ENCODE peak calls at places on chromosomes 7 and 10, in nine cellular contexts. H, C, Z, T, X, V, P, A and U are unnamed samples. For H3K9me3, the result is how much of the 10 kb centered on the place peaks cover.

GRCh38 chr7:12403287-12404181 is at the start of gene VWDE:
- DNase-seq in H (peak), C (peak), Z (peak), T (peak), X (peak), V (no peak), P (no peak), A (no peak), U (peak)

GRCh38 chr10:31299119-31299518 is 19.9 kb upstream of the ZEB1 start:
- DNase-seq in H (no peak), C (no peak), Z (no peak), T (no peak), X (no peak), V (no peak), P (no peak), A (peak), U (no peak)

GRCh38 chr10:61975107-61975932 is 73.8 kb downstream of the ARID5B start:
- DNase-seq in H (no peak), C (peak), Z (no peak), T (no peak), X (no peak), V (no peak), P (no peak), A (peak), U (no peak)

GRCh38 chr10:36097696-36098095 is 455.6 kb upstream of the FZD8 start:
- DNase-seq in H (no peak), C (no peak), Z (no peak), T (no peak), X (no peak), V (no peak), P (no peak), A (no peak), U (no peak)

GRCh38 chr10:16853201-16853600 is 36.0 kb upstream of the RSU1 start:
- DNase-seq in H (no peak), C (no peak), Z (no peak), T (no peak), X (no peak), V (no peak), P (no peak), A (peak), U (no peak)

GRCh38 chr10:103678104-103678526 is 177.3 kb downstream of the SH3PXD2A start:
- DNase-seq in H (no peak), C (no peak), Z (peak), T (peak), X (peak), V (peak), P (peak), A (peak), U (no peak)

GRCh38 chr10:84397735-84398144 is 69.4 kb downstream of the CCSER2 start:
- DNase-seq in H (no peak), C (no peak), Z (no peak), T (no peak), X (no peak), V (no peak), P (no peak), A (no peak), U (no peak)

GRCh38 chr10:33143160-33143728 is 185.2 kb upstream of the ITGB1 start:
- DNase-seq in H (no peak), C (peak), Z (no peak), T (no peak), X (no peak), V (no peak), P (no peak), A (peak), U (no peak)

GRCh38 chr10:68233045-68233444 is 1.1 kb upstream of the ATOH7 start:
- DNase-seq in H (no peak), C (no peak), Z (no peak), T (no peak), X (no peak), V (no peak), P (no peak), A (no peak), U (no peak)

GRCh38 chr10:43236176-43236850 is 30.6 kb downstream of the RASGEF1A start:
- DNase-seq in H (no peak), C (no peak), Z (peak), T (no peak), X (no peak), V (peak), P (no peak), A (no peak), U (peak)

GRCh38 chr7:34331102-34331501 is 326.9 kb upstream of the NPSR1 start:
- DNase-seq in H (no peak), C (no peak), Z (no peak), T (no peak), X (no peak), V (no peak), P (no peak), A (no peak), U (no peak)

GRCh38 chr7:22666732-22667131 is 60.3 kb upstream of the IL6 start:
- DNase-seq in H (no peak), C (no peak), Z (no peak), T (no peak), X (no peak), V (no peak), P (no peak), A (peak), U (no peak)

GRCh38 chr7:83655951-83656556 is 7.1 kb upstream of the SEMA3E start:
- DNase-seq in H (no peak), C (peak), Z (no peak), T (peak), X (no peak), V (no peak), P (no peak), A (peak), U (no peak)

GRCh38 chr10:2196272-2196671 is 458.9 kb upstream of the ADARB2 start:
- DNase-seq in H (no peak), C (no peak), Z (no peak), T (no peak), X (no peak), V (no peak), P (no peak), A (no peak), U (no peak)

GRCh38 chr7:55254242-55254595 is 110.9 kb upstream of the LANCL2 start:
- DNase-seq in H (no peak), C (no peak), Z (no peak), T (no peak), X (no peak), V (no peak), P (no peak), A (no peak), U (no peak)

GRCh38 chr7:2893411-2893861 is 49.3 kb upstream of the GNA12 start:
- DNase-seq in H (no peak), C (no peak), Z (no peak), T (no peak), X (no peak), V (no peak), P (no peak), A (no peak), U (no peak)

GRCh38 chr7:111486472-111487142 is 75.7 kb downstream of the IMMP2L start:
- DNase-seq in H (no peak), C (peak), Z (no peak), T (peak), X (no peak), V (no peak), P (no peak), A (peak), U (no peak)

GRCh38 chr7:27149817-27150567 is 2.4 kb downstream of the HOXA3 start:
- DNase-seq in H (no peak), C (no peak), Z (peak), T (no peak), X (peak), V (no peak), P (peak), A (no peak), U (no peak)

GRCh38 chr7:89029864-89030263 is 234.3 kb upstream of the TEX47 start:
- DNase-seq in H (no peak), C (no peak), Z (no peak), T (no peak), X (no peak), V (no peak), P (no peak), A (no peak), U (no peak)

GRCh38 chr7:29900745-29901144 is 88.9 kb downstream of the SCRN1 start:
- DNase-seq in H (no peak), C (no peak), Z (no peak), T (no peak), X (no peak), V (no peak), P (no peak), A (no peak), U (no peak)

GRCh38 chr10:71594934-71595571 is 124.5 kb downstream of the C10orf105 start:
- DNase-seq in H (no peak), C (no peak), Z (no peak), T (no peak), X (no peak), V (no peak), P (no peak), A (no peak), U (no peak)

GRCh38 chr7:28378574-28379149 is 33.7 kb upstream of the CREB5 start:
- DNase-seq in H (no peak), C (no peak), Z (no peak), T (no peak), X (no peak), V (no peak), P (no peak), A (peak), U (no peak)

GRCh38 chr7:128030999-128031681 is at the start of gene LRRC4:
- DNase-seq in H (peak), C (no peak), Z (peak), T (peak), X (no peak), V (peak), P (peak), A (peak), U (peak)

GRCh38 chr7:49563693-49564378 is 209.6 kb upstream of the VWC2 start:
- DNase-seq in H (no peak), C (no peak), Z (no peak), T (no peak), X (no peak), V (no peak), P (no peak), A (no peak), U (no peak)

GRCh38 chr10:26801274-26801673 is 59.5 kb downstream of the ABI1 start:
- DNase-seq in H (no peak), C (no peak), Z (no peak), T (no peak), X (no peak), V (no peak), P (no peak), A (no peak), U (no peak)

GRCh38 chr10:93622942-93623341 is 10.6 kb downstream of the PDE6C start:
- DNase-seq in H (no peak), C (no peak), Z (no peak), T (no peak), X (no peak), V (no peak), P (no peak), A (no peak), U (no peak)

GRCh38 chr10:16384064-16384463 is 52.7 kb upstream of the PTER start:
- DNase-seq in H (no peak), C (no peak), Z (no peak), T (no peak), X (no peak), V (no peak), P (no peak), A (no peak), U (no peak)

GRCh38 chr7:76380623-76380966 is 21.8 kb upstream of the YWHAG start:
- DNase-seq in H (no peak), C (no peak), Z (no peak), T (no peak), X (no peak), V (no peak), P (no peak), A (no peak), U (no peak)

GRCh38 chr7:111527545-111527944 is 34.7 kb downstream of the IMMP2L start:
- DNase-seq in H (no peak), C (no peak), Z (no peak), T (no peak), X (no peak), V (no peak), P (no peak), A (no peak), U (no peak)

GRCh38 chr7:76291346-76292205 is 10.9 kb upstream of the HSPB1 start:
- DNase-seq in H (peak), C (peak), Z (peak), T (peak), X (peak), V (peak), P (peak), A (peak), U (peak)

GRCh38 chr7:27235387-27236052 is 7.1 kb upstream of the EVX1 start:
- DNase-seq in H (peak), C (peak), Z (peak), T (peak), X (no peak), V (no peak), P (peak), A (no peak), U (no peak)

GRCh38 chr7:54538122-54538521 is 4.1 kb upstream of the VSTM2A start:
- DNase-seq in H (no peak), C (no peak), Z (no peak), T (no peak), X (no peak), V (no peak), P (no peak), A (no peak), U (no peak)

GRCh38 chr10:55398463-55398862 is 597.4 kb upstream of the PCDH15 start:
- DNase-seq in H (no peak), C (no peak), Z (no peak), T (no peak), X (no peak), V (no peak), P (no peak), A (no peak), U (no peak)

GRCh38 chr10:92126100-92126650 is 164.7 kb downstream of the CPEB3 start:
- DNase-seq in H (no peak), C (no peak), Z (no peak), T (no peak), X (no peak), V (no peak), P (no peak), A (peak), U (no peak)

GRCh38 chr7:70229242-70229641 is 631.0 kb downstream of the AUTS2 start:
- DNase-seq in H (no peak), C (no peak), Z (no peak), T (no peak), X (no peak), V (no peak), P (no peak), A (no peak), U (no peak)

DNA sequence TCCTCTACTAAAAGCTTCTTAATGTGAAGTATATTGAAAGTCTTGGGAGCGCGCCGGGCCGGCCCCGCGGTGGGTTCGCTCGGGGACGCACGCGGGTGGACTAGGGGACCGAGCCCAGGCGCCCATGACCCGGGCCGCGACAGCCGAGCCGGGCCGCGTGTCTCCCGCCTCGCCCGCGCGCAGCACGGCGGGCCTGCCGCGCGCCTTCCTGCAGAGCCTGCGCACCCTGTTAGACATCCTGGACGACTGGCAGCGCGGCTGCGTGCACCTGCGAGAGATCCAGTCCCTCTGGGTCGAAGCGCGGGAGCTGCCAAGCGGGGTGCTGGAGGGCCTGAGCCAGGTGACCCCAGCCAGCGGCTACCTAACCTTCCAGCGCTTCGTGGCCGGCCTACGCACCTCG is 25.4 kb upstream of the ZNF735 start:
- DNase-seq in H (no peak), C (no peak), Z (no peak), T (no peak), X (no peak), V (no peak), P (no peak), A (no peak), U (no peak)
- H3K9me3 ChIP-seq in H (under half), C (under half), Z (under half), T (under half), X (under half), V (under half), P (under half), A (under half), U (under half)

GRCh38 chr10:80203835-80204148 is 1.5 kb downstream of the ANXA11 start:
- DNase-seq in H (no peak), C (no peak), Z (no peak), T (no peak), X (no peak), V (no peak), P (no peak), A (no peak), U (no peak)

GRCh38 chr10:80204801-80205477 is 398 bp downstream of the ANXA11 start:
- DNase-seq in H (no peak), C (no peak), Z (no peak), T (peak), X (no peak), V (peak), P (peak), A (peak), U (no peak)

GRCh38 chr10:80202934-80203834 is 2.2 kb downstream of the ANXA11 start:
- DNase-seq in H (peak), C (no peak), Z (no peak), T (peak), X (no peak), V (peak), P (peak), A (peak), U (peak)

GRCh38 chr10:80205478-80206276 is at the start of gene ANXA11:
- DNase-seq in H (peak), C (peak), Z (peak), T (peak), X (peak), V (peak), P (peak), A (peak), U (peak)

GRCh38 chr10:80204193-80204714 is 1.1 kb downstream of the ANXA11 start:
- DNase-seq in H (peak), C (no peak), Z (no peak), T (peak), X (no peak), V (no peak), P (no peak), A (no peak), U (peak)
- TF ChIP-seq POLR2A in H (peak), C (no peak), Z (no peak), T (peak), X (no peak), V (no peak), P (no peak), A (no peak), U (peak)

GRCh38 chr7:157399086-157399687 is 62.4 kb downstream of the DNAJB6 start:
- DNase-seq in H (no peak), C (no peak), Z (no peak), T (no peak), X (no peak), V (peak), P (no peak), A (no peak), U (no peak)

GRCh38 chr7:157396316-157397035 is 59.7 kb downstream of the DNAJB6 start:
- DNase-seq in H (no peak), C (no peak), Z (no peak), T (no peak), X (no peak), V (peak), P (no peak), A (no peak), U (no peak)

GRCh38 chr7:157397036-157397720 is 60.4 kb downstream of the DNAJB6 start:
- DNase-seq in H (no peak), C (no peak), Z (no peak), T (no peak), X (no peak), V (peak), P (no peak), A (no peak), U (no peak)

GRCh38 chr7:157400171-157400860 is 63.5 kb downstream of the DNAJB6 start:
- DNase-seq in H (peak), C (no peak), Z (no peak), T (no peak), X (no peak), V (peak), P (no peak), A (no peak), U (no peak)

GRCh38 chr7:157397751-157398691 is 61.2 kb downstream of the DNAJB6 start:
- DNase-seq in H (no peak), C (peak), Z (no peak), T (peak), X (no peak), V (peak), P (peak), A (peak), U (no peak)
- TF ChIP-seq CTCF in H (no peak), C (peak), Z (no peak), T (peak), X (no peak), V (peak), P (no peak), A (peak), U (no peak)

DNA sequence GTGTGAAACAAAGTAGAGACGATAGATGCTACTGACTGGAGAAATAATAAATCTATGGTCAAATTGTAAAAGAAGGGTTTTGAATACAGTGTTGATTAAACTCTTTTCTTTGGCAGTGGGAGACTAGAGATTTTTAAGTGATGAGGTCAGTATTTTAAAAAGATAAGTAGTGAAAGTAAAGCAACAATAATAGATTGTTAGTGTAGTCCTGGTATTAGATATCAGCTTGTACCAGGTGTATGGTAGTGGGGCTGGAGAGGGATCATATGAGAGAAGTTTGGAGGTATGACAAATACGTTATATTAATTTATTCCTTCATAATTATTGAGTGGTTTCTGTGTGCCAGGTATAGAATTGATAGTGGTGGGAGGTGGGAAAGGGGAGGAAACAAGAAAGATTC is 25.2 kb downstream of the PHTF2 start:
- DNase-seq in H (no peak), C (no peak), Z (no peak), T (no peak), X (no peak), V (no peak), P (no peak), A (no peak), U (no peak)
- H3K9me3 ChIP-seq in H (under half), C (under half), Z (under half), T (under half), X (under half), V (half or more), P (under half), A (under half), U (under half)

GRCh38 chr10:100534726-100535125 is 1.0 kb upstream of the HIF1AN start:
- DNase-seq in H (no peak), C (no peak), Z (no peak), T (no peak), X (no peak), V (no peak), P (no peak), A (no peak), U (no peak)

GRCh38 chr10:100531761-100532160 is 2.1 kb upstream of the NDUFB8 start:
- DNase-seq in H (no peak), C (no peak), Z (no peak), T (no peak), X (no peak), V (no peak), P (no peak), A (no peak), U (no peak)

GRCh38 chr10:100537475-100537874 is 1.7 kb downstream of the HIF1AN start:
- DNase-seq in H (no peak), C (no peak), Z (no peak), T (no peak), X (no peak), V (no peak), P (no peak), A (no peak), U (no peak)

GRCh38 chr10:100535338-100535714 is 417 bp upstream of the HIF1AN start:
- DNase-seq in H (no peak), C (no peak), Z (no peak), T (no peak), X (no peak), V (no peak), P (no peak), A (no peak), U (no peak)

GRCh38 chr10:100535715-100536353 is at the start of gene HIF1AN:
- DNase-seq in H (peak), C (peak), Z (peak), T (peak), X (peak), V (peak), P (peak), A (peak), U (peak)
- TF ChIP-seq POLR2A in H (peak), C (peak), Z (peak), T (peak), X (peak), V (peak), P (no peak), A (peak), U (peak)

GRCh38 chr10:124792998-124793352 is 1.3 kb upstream of the EEF1AKMT2 start:
- DNase-seq in H (no peak), C (no peak), Z (no peak), T (no peak), X (no peak), V (no peak), P (no peak), A (no peak), U (no peak)

GRCh38 chr10:124791378-124792348 is at the start of gene EEF1AKMT2:
- DNase-seq in H (peak), C (peak), Z (peak), T (peak), X (peak), V (peak), P (peak), A (peak), U (peak)
- TF ChIP-seq CTCF in H (peak), C (peak), Z (peak), T (peak), X (peak), V (peak), P (peak), A (no peak), U (peak)